ENCODE peak calls at places on chromosomes 11 and 22, in seven cellular contexts. W is IMR-90, O is Peyer's patch, U is HCT116, L is body of pancreas, X is tibial nerve, N is lower leg skin. M is an unnamed sample.
A peak's percentile ranks its signal among the peaks of the same experiment; 100 is the strongest.

GRCh38 chr11:831132-831864 is 1.5 kb upstream of the CD151 start:
- DNase-seq in W (peak; percentile 80), O (no peak), U (no peak), L (no peak), X (no peak), N (no peak), M (no peak)

GRCh38 chr22:28016781-28017557 is 97.9 kb upstream of the PITPNB start:
- DNase-seq in W (no peak), O (no peak), U (no peak), L (no peak), X (peak; percentile 8), N (no peak), M (no peak)

GRCh38 chr22:31436132-31436531 is 36.7 kb downstream of the DRG1 start:
- DNase-seq in W (no peak), O (no peak), U (no peak), L (no peak), X (no peak), N (no peak), M (no peak)

GRCh38 chr22:36445158-36445668 is 36.2 kb downstream of the TXN2 start:
- DNase-seq in W (peak; percentile 97), O (no peak), U (no peak), L (peak; percentile 50), X (no peak), N (no peak), M (no peak)

GRCh38 chr11:11667056-11667455 is 45.3 kb upstream of the GALNT18 start:
- DNase-seq in W (no peak), O (no peak), U (no peak), L (no peak), X (no peak), N (no peak), M (no peak)

GRCh38 chr11:942853-943252 is 17.2 kb downstream of the AP2A2 start:
- DNase-seq in W (peak; percentile 71), O (no peak), U (no peak), L (no peak), X (no peak), N (no peak), M (peak; percentile 52)

GRCh38 chr11:117443269-117444186 is 115.9 kb downstream of the CEP164 start:
- DNase-seq in W (peak; percentile 30), O (no peak), U (no peak), L (peak; percentile 71), X (no peak), N (no peak), M (peak; percentile 62)

GRCh38 chr11:2186669-2187266 is 15.2 kb upstream of the TH start:
- DNase-seq in W (no peak), O (no peak), U (peak; percentile 51), L (peak; percentile 44), X (no peak), N (no peak), M (no peak)

GRCh38 chr11:8744423-8744822 is 61.8 kb downstream of the RPL27A start:
- DNase-seq in W (no peak), O (no peak), U (no peak), L (no peak), X (no peak), N (no peak), M (no peak)

GRCh38 chr11:15889972-15890371 is 466.4 kb downstream of the SOX6 start:
- DNase-seq in W (peak; percentile 55), O (no peak), U (no peak), L (no peak), X (no peak), N (no peak), M (no peak)

GRCh38 chr11:106381895-106382294 is 304.4 kb downstream of the AASDHPPT start:
- DNase-seq in W (no peak), O (no peak), U (no peak), L (no peak), X (no peak), N (no peak), M (no peak)

GRCh38 chr11:12827929-12828812 is 153.9 kb downstream of the TEAD1 start:
- DNase-seq in W (peak; percentile 79), O (no peak), U (no peak), L (peak; percentile 75), X (peak; percentile 33), N (no peak), M (peak; percentile 59)

GRCh38 chr11:71408826-71409225 is 39.4 kb downstream of the DHCR7 start:
- DNase-seq in W (no peak), O (no peak), U (no peak), L (no peak), X (no peak), N (no peak), M (no peak)

GRCh38 chr11:111531156-111531555 is 9.4 kb upstream of the LAYN start:
- DNase-seq in W (peak; percentile 67), O (no peak), U (no peak), L (no peak), X (no peak), N (no peak), M (no peak)

GRCh38 chr22:30187726-30188407 is 58.7 kb downstream of the LIF start:
- DNase-seq in W (peak; percentile 63), O (no peak), U (no peak), L (no peak), X (no peak), N (no peak), M (no peak)

GRCh38 chr22:30266445-30267381 is at the start of gene OSM:
- DNase-seq in W (no peak), O (peak; percentile 82), U (no peak), L (peak; percentile 73), X (no peak), N (no peak), M (no peak)

GRCh38 chr11:20275987-20276660 is 87.4 kb upstream of the HTATIP2 start:
- DNase-seq in W (no peak), O (no peak), U (no peak), L (no peak), X (no peak), N (no peak), M (no peak)

GRCh38 chr11:636511-637332 is at the start of gene DRD4:
- DNase-seq in W (peak; percentile 37), O (no peak), U (no peak), L (no peak), X (no peak), N (no peak), M (no peak)

GRCh38 chr11:19367051-19367709 is 126.4 kb upstream of the E2F8 start:
- DNase-seq in W (peak; percentile 85), O (no peak), U (no peak), L (peak; percentile 33), X (no peak), N (peak; percentile 61), M (peak; percentile 18)

GRCh38 chr11:19311306-19312030 is 70.7 kb upstream of the E2F8 start:
- DNase-seq in W (peak; percentile 50), O (peak; percentile 32), U (peak; percentile 31), L (peak; percentile 71), X (peak; percentile 66), N (peak; percentile 53), M (peak; percentile 75)

GRCh38 chr11:10413268-10413667 is 41.8 kb upstream of the AMPD3 start:
- DNase-seq in W (peak; percentile 22), O (peak; percentile 58), U (peak; percentile 28), L (peak; percentile 31), X (no peak), N (no peak), M (no peak)

GRCh38 chr22:19132693-19133400 is 1.7 kb downstream of the TSSK2 start:
- DNase-seq in W (no peak), O (no peak), U (no peak), L (no peak), X (no peak), N (no peak), M (no peak)
- TF ChIP-seq POLR2A in W (no peak), O (no peak), U (no peak), L (no peak), X (no peak), N (no peak), M (no peak)

GRCh38 chr22:46737976-46738641 is at the start of gene CERK:
- DNase-seq in W (peak; percentile 62), O (peak; percentile 57), U (no peak), L (peak; percentile 82), X (peak; percentile 41), N (peak; percentile 62), M (peak; percentile 79)
- TF ChIP-seq POLR2A in W (peak; percentile 63), O (peak; percentile 74), U (peak; percentile 69), L (peak; percentile 62), X (no peak), N (no peak), M (peak; percentile 23)

GRCh38 chr11:65260756-65261590 is 789 bp upstream of the POLA2 start:
- DNase-seq in W (no peak), O (no peak), U (no peak), L (no peak), X (no peak), N (no peak), M (no peak)

GRCh38 chr11:65261591-65262380 is at the start of gene POLA2:
- DNase-seq in W (peak; percentile 95), O (peak; percentile 85), U (peak; percentile 92), L (peak; percentile 96), X (peak; percentile 87), N (peak; percentile 91), M (peak; percentile 96)

GRCh38 chr11:65262381-65262680 is 569 bp downstream of the POLA2 start:
- DNase-seq in W (no peak), O (no peak), U (no peak), L (peak; percentile 64), X (no peak), N (peak; percentile 32), M (peak; percentile 43)

GRCh38 chr11:65260302-65260701 is 1.5 kb upstream of the POLA2 start:
- DNase-seq in W (no peak), O (no peak), U (no peak), L (no peak), X (no peak), N (no peak), M (no peak)

DNA sequence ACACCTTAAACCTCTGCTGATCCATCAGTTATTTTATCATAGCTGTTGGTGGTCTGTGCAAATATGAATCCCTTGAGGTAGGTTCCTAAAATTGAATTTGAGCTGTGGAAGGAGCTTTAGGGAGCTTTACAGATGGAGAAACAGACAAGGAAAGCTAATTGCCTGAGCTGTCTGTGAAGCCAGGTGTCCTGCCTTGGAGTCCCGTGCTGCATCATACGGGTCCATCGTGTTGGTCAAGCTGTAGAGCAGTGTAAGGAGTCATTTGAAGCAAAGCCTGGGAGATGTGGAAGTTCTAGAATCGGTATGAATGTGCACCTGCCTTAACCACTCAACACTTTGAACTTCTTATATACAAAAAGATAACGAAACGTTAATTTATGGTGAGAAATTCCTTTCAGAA is 1.0 kb downstream of the POLA2 start:
- DNase-seq in W (no peak), O (no peak), U (no peak), L (no peak), X (no peak), N (no peak), M (no peak)
- TF ChIP-seq POLR2A in W (no peak), O (no peak), U (no peak), L (no peak), X (no peak), N (no peak), M (no peak)

DNA sequence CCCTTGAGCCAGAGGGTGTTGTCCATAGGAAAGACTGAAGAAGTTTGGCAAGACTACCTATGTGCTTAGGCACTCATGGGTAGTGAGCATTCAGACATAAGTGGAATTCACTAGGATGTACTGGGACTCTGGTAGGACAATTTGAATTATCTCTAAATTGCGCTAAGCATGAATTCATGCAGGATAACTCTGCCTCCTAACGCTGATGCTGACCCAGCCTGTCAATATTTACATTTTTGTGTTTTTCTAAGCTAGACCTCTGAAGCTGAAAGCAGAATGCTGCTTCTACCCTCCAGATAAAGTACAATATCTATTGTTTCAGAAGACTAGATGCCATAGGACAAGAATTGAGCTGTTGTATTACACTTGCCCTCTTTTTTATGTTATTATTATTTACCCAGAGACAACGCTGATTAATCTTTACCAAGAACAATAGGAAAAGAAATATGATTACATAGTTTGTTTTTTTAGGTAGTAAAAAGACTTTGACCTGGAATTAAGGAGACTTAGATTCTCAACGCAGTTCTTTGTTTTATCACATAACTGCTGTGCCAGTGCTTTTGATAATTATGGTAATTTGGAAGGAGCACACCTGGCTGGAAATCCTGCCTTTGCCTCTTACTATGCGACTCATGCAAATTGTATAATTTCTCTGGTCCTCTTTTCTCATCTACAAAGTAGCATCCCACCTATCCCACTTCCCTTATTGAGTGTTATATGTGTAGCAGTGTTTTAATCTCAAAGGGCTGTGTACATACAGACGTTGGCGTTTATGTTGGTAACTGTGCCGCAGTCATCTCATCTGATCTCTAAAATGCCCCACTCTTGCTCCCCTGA is 21.2 kb upstream of the GRAMD1B start:
- DNase-seq in W (no peak), O (no peak), U (no peak), L (no peak), X (no peak), N (no peak), M (no peak)
- TF ChIP-seq POLR2A in W (no peak), O (no peak), U (no peak), L (no peak), X (no peak), N (no peak), M (no peak)

M was measured in thyroid gland.